ENCODE peak calls at places on chromosomes 2 and 18, in six cellular contexts. One of them, this sample, is unnamed.

GRCh38 chr18:12885500-12885899 is 1.5 kb upstream of the PTPN2 start:
- DNase-seq in GM12891: no peak
- DNase-seq in HepG2: no peak
- DNase-seq in K562: peak
- DNase-seq in H1: no peak
- DNase-seq in GM12878: peak
- DNase-seq in this sample: no peak

GRCh38 chr18:23883277-23883790 is 131.2 kb upstream of the TTC39C start:
- DNase-seq in GM12891: no peak
- DNase-seq in HepG2: peak
- DNase-seq in K562: no peak
- DNase-seq in H1: no peak
- DNase-seq in GM12878: no peak
- DNase-seq in this sample: no peak

GRCh38 chr2:216694201-216694825 is 1.0 kb downstream of the IGFBP5 start:
- DNase-seq in GM12891: no peak
- DNase-seq in HepG2: no peak
- DNase-seq in K562: no peak
- DNase-seq in H1: peak
- DNase-seq in GM12878: no peak
- DNase-seq in this sample: no peak

GRCh38 chr2:104897515-104898184 is 43.7 kb downstream of the POU3F3 start:
- DNase-seq in GM12891: no peak
- DNase-seq in HepG2: no peak
- DNase-seq in K562: no peak
- DNase-seq in H1: no peak
- DNase-seq in GM12878: no peak
- DNase-seq in this sample: no peak

GRCh38 chr2:76599732-76600368 is 889.1 kb upstream of the GCFC2 start:
- DNase-seq in GM12891: peak
- DNase-seq in HepG2: peak
- DNase-seq in K562: peak
- DNase-seq in H1: no peak
- DNase-seq in GM12878: peak
- DNase-seq in this sample: peak

GRCh38 chr18:31791817-31792579 is 31.3 kb upstream of the SLC25A52 start:
- DNase-seq in GM12891: peak
- DNase-seq in HepG2: no peak
- DNase-seq in K562: no peak
- DNase-seq in H1: no peak
- DNase-seq in GM12878: peak
- DNase-seq in this sample: peak

GRCh38 chr2:220473611-220474010 is 846.2 kb downstream of the SLC4A3 start:
- DNase-seq in GM12891: no peak
- DNase-seq in HepG2: no peak
- DNase-seq in K562: no peak
- DNase-seq in H1: no peak
- DNase-seq in GM12878: no peak
- DNase-seq in this sample: no peak

GRCh38 chr18:944440-944839 is 39.8 kb downstream of the ADCYAP1 start:
- DNase-seq in GM12891: no peak
- DNase-seq in HepG2: no peak
- DNase-seq in K562: no peak
- DNase-seq in H1: no peak
- DNase-seq in GM12878: no peak
- DNase-seq in this sample: no peak

GRCh38 chr2:138275881-138276280 is 225.7 kb upstream of the SPOPL start:
- DNase-seq in GM12891: no peak
- DNase-seq in HepG2: peak
- DNase-seq in K562: no peak
- DNase-seq in H1: no peak
- DNase-seq in GM12878: no peak
- DNase-seq in this sample: no peak

GRCh38 chr2:121387591-121388325 is 102.8 kb upstream of the TFCP2L1 start:
- DNase-seq in GM12891: no peak
- DNase-seq in HepG2: no peak
- DNase-seq in K562: no peak
- DNase-seq in H1: no peak
- DNase-seq in GM12878: no peak
- DNase-seq in this sample: no peak

DNA sequence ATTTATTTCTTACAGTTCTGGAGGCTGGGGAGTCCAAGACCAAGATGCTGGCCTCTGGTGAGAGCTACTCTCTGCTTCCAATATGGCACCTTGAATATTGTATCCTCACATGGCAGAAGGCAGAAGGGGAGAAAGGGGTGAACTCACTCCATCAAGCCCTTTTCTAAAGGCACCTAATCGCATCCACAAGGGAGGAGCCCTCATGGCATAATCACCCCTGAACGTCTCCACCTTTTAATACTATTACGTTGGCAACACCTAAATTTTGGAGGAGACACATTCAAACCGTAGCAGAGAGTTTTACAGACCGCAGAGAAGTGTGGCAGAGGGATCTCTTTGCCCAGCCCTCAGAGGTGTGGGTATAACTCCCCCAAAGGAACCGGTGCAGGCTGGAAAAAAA is 142.6 kb upstream of the BCL2L11 start:
- DNase-seq in GM12891: no peak
- DNase-seq in HepG2: no peak
- DNase-seq in K562: no peak
- DNase-seq in H1: no peak
- DNase-seq in GM12878: no peak
- DNase-seq in this sample: no peak
- TF ChIP-seq POLR2A in GM12891: no peak
- TF ChIP-seq POLR2A in HepG2: no peak
- TF ChIP-seq POLR2A in K562: no peak
- TF ChIP-seq POLR2A in H1: no peak
- TF ChIP-seq POLR2A in GM12878: no peak
- TF ChIP-seq POLR2A in this sample: no peak

DNA sequence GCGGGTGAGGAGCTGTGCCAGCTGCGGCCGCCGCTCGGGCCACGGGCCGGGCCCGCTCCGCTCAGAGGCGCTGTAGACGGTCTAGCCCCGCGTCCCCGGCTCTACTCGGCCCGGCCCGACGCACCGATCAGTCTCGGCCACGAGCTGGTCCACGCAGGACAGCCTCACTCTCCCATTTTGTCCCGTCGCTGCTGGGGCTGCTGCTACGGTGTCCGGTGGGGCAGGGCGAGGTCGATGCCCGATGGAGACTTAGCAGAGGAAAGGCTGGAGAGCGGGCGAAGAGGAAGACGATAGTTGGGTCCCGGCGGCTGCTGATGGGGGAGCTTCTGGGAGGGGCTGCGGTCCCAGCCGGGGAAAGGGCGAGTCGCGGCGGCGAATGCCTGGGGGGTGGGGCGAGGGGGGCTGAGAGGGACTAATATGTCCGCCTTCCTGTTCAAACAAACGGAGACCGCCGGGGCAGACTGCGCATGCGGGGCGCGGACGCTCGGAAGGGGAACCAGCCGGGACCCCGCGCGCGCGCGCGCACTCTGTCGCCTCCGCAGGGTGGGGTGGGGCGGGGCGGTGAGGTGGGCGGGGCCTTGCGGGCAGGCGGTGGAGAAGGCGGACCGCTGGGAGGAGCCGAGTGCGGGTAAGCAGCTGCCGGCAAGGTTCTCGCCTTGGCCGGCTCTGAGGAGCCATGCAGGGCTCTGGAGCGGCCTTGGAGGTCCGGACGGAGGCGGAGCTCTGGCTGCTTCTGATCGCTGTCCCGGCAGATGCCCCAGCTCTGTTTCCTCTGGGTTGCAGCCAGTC is at the start of gene ROCK1:
- DNase-seq in GM12891: peak
- DNase-seq in HepG2: peak
- DNase-seq in K562: peak
- DNase-seq in H1: peak
- DNase-seq in GM12878: peak
- DNase-seq in this sample: peak
- TF ChIP-seq POLR2AphosphoS5 in GM12891: peak
- TF ChIP-seq POLR2AphosphoS5 in HepG2: peak
- TF ChIP-seq POLR2AphosphoS5 in K562: no peak
- TF ChIP-seq POLR2AphosphoS5 in H1: no peak
- TF ChIP-seq POLR2AphosphoS5 in GM12878: peak
- TF ChIP-seq POLR2AphosphoS5 in this sample: peak

DNA sequence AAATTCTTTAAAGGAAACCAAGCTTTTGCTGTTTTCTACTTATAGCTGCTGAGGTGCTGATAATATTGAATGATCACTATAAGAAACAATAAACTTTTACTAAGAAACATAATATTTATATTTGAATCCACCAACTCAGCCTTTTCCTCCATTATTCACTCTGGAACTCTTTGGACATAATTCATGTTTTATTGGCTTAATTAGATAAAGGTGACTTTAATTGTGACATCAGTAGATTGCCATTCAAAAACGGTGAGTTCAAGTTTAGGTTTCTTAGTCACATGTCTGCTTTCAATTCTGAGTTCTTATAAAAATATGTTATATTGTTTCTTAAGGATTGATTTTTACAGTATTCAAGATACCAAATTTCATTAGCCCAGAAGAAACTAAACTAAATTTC is 24.0 kb downstream of the CCDC85A start:
- DNase-seq in GM12891: no peak
- DNase-seq in HepG2: no peak
- DNase-seq in K562: no peak
- DNase-seq in H1: no peak
- DNase-seq in GM12878: no peak
- DNase-seq in this sample: no peak
- TF ChIP-seq TAF1 in GM12891: no peak
- TF ChIP-seq TAF1 in HepG2: no peak
- TF ChIP-seq TAF1 in K562: no peak
- TF ChIP-seq TAF1 in H1: no peak
- TF ChIP-seq TAF1 in GM12878: no peak
- TF ChIP-seq TAF1 in this sample: no peak

GRCh38 chr18:59139615-59140286 is at the start of gene SEC11C:
- DNase-seq in GM12891: peak
- DNase-seq in HepG2: peak
- DNase-seq in K562: peak
- DNase-seq in H1: peak
- DNase-seq in GM12878: peak
- DNase-seq in this sample: peak
- TF ChIP-seq POLR2A in GM12891: peak
- TF ChIP-seq POLR2A in HepG2: peak
- TF ChIP-seq POLR2A in K562: peak
- TF ChIP-seq POLR2A in H1: no peak
- TF ChIP-seq POLR2A in GM12878: peak
- TF ChIP-seq POLR2A in this sample: peak

GRCh38 chr18:70148539-70148938 is 56.9 kb downstream of the RTTN start:
- DNase-seq in GM12891: no peak
- DNase-seq in HepG2: no peak
- DNase-seq in K562: no peak
- DNase-seq in H1: no peak
- DNase-seq in GM12878: no peak
- DNase-seq in this sample: no peak
- TF ChIP-seq POLR2AphosphoS5 in GM12891: no peak
- TF ChIP-seq POLR2AphosphoS5 in HepG2: no peak
- TF ChIP-seq POLR2AphosphoS5 in K562: no peak
- TF ChIP-seq POLR2AphosphoS5 in H1: no peak
- TF ChIP-seq POLR2AphosphoS5 in GM12878: no peak
- TF ChIP-seq POLR2AphosphoS5 in this sample: no peak

DNA sequence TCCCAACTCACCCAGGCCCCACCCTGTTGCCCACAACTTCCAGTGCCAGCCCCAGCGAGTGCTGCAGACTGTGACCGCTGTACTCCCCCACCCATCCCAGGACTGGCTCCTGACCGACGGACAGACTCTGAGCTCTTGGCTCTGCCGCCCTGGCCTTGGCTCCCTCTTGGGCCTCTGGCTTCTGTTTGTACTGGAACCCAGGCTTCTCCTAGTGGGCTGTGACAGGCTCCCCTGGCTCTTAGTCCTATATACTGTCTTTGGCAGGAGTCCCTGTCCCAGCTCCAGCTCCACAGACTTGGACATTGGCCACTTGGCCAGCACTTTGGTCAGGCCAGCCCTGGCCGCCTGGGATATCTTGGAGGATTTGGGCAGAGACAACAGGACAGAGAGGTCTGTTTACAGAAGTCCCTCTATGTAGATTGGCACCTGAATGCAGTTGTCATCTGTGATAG is 41.1 kb downstream of the ACOXL start:
- DNase-seq in GM12891: no peak
- DNase-seq in HepG2: peak
- DNase-seq in K562: no peak
- DNase-seq in H1: no peak
- DNase-seq in GM12878: no peak
- DNase-seq in this sample: no peak
- TF ChIP-seq TAF1 in GM12891: no peak
- TF ChIP-seq TAF1 in HepG2: no peak
- TF ChIP-seq TAF1 in K562: no peak
- TF ChIP-seq TAF1 in H1: no peak
- TF ChIP-seq TAF1 in GM12878: no peak
- TF ChIP-seq TAF1 in this sample: no peak

DNA sequence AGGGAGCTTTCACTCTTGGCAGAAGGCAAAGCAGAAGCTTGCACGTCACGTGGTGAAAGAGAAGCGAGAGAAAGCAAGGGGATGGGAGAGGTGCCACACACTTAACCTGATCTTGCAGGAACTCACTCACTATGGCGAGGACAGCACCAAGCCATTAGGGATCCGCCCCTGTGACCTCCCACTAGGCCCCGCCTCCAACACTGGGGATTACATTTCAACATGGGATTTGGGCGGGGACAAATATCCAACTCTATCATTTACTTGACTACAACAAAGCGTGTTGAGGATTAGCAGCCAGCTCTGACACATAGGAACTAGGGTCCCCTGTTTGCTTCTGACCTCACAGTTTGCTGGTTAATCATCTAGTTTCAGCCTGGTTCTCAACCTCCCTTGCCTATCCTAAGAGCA is 35.8 kb downstream of the LBH start:
- DNase-seq in GM12891: no peak
- DNase-seq in HepG2: no peak
- DNase-seq in K562: peak
- DNase-seq in H1: no peak
- DNase-seq in GM12878: no peak
- DNase-seq in this sample: no peak
- TF ChIP-seq POLR2A in GM12891: no peak
- TF ChIP-seq POLR2A in HepG2: no peak
- TF ChIP-seq POLR2A in K562: no peak
- TF ChIP-seq POLR2A in H1: no peak
- TF ChIP-seq POLR2A in GM12878: no peak
- TF ChIP-seq POLR2A in this sample: no peak

GRCh38 chr2:102826904-102827303 is 65.1 kb downstream of the TMEM182 start:
- DNase-seq in GM12891: no peak
- DNase-seq in HepG2: no peak
- DNase-seq in K562: no peak
- DNase-seq in H1: no peak
- DNase-seq in GM12878: no peak
- DNase-seq in this sample: no peak
- TF ChIP-seq POLR2AphosphoS5 in GM12891: no peak
- TF ChIP-seq POLR2AphosphoS5 in HepG2: no peak
- TF ChIP-seq POLR2AphosphoS5 in K562: no peak
- TF ChIP-seq POLR2AphosphoS5 in H1: no peak
- TF ChIP-seq POLR2AphosphoS5 in GM12878: no peak
- TF ChIP-seq POLR2AphosphoS5 in this sample: no peak